ENCODE peak calls at places on chromosomes 7 and 10, in nine cellular contexts. N is HepG2, I is sigmoid colon, L is stomach, E is breast epithelium, D is esophagus muscularis mucosa, C is HCT116, Y is GM12878, Z is GM23338. X is an unnamed sample.

GRCh38 chr10:101330236-101331225 is 23.4 kb upstream of the BTRC start:
- DNase-seq in I (no peak), D (no peak), L (no peak), Z (no peak), E (no peak), Y (no peak), C (no peak), N (no peak), X (no peak)

GRCh38 chr7:46752881-46753366 is 829.0 kb downstream of the TNS3 start:
- DNase-seq in C (peak; percentile 53), E (no peak), L (no peak), Y (no peak), I (no peak), N (no peak), D (no peak), Z (no peak), X (peak; percentile 53)

GRCh38 chr7:159065151-159065550 is 79.5 kb downstream of the VIPR2 start:
- DNase-seq in C (no peak), Y (no peak), N (no peak), Z (no peak), I (no peak), L (no peak), D (peak; percentile 90), E (no peak), X (no peak)

GRCh38 chr10:102602272-102603045 is 41.8 kb upstream of the TRIM8 start:
- DNase-seq in I (peak; percentile 84), E (no peak), L (no peak), N (no peak), C (no peak), Y (no peak), D (no peak), Z (no peak), X (no peak)

GRCh38 chr7:12771378-12771877 is 84.0 kb downstream of the ARL4A start:
- DNase-seq in I (peak; percentile 65), E (no peak), D (no peak), Z (peak; percentile 39), Y (no peak), C (no peak), L (no peak), N (no peak), X (no peak)

GRCh38 chr7:66630529-66630928 is 1.8 kb downstream of the KCTD7 start:
- DNase-seq in Z (no peak), C (no peak), N (no peak), I (no peak), D (no peak), E (no peak), Y (no peak), L (no peak), X (no peak)

GRCh38 chr10:107915277-107915634 is 750.8 kb upstream of the SORCS1 start:
- DNase-seq in E (no peak), I (no peak), D (no peak), Z (peak; percentile 29), C (no peak), L (no peak), N (peak; percentile 4), Y (no peak), X (no peak)

GRCh38 chr7:39667354-39667923 is 44.1 kb downstream of the RALA start:
- DNase-seq in L (no peak), N (no peak), I (no peak), D (no peak), Y (no peak), E (no peak), C (no peak), Z (no peak), X (no peak)

GRCh38 chr10:70481105-70481504 is 2.5 kb downstream of the PALD1 start:
- DNase-seq in I (no peak), Z (no peak), D (no peak), L (no peak), E (no peak), N (no peak), C (no peak), Y (no peak), X (no peak)

GRCh38 chr10:120746016-120746755 is 105.0 kb upstream of the WDR11 start:
- DNase-seq in Z (no peak), I (no peak), C (no peak), L (no peak), N (no peak), E (no peak), D (no peak), Y (no peak), X (no peak)

GRCh38 chr10:133275683-133276092 is 980 bp downstream of the ADAM8 start:
- DNase-seq in D (no peak), N (no peak), I (no peak), Y (no peak), E (no peak), Z (no peak), L (no peak), C (no peak), X (no peak)

GRCh38 chr10:29840516-29841276 is 205.9 kb upstream of the SVIL start:
- DNase-seq in L (no peak), I (peak; percentile 66), C (no peak), Z (no peak), E (no peak), Y (no peak), D (no peak), N (no peak), X (no peak)

GRCh38 chr7:106610996-106611886 is 49.7 kb downstream of the CCDC71L start:
- DNase-seq in D (no peak), E (no peak), N (no peak), Y (peak; percentile 42), L (no peak), Z (peak; percentile 14), I (no peak), C (no peak), X (no peak)

GRCh38 chr10:79387974-79388850 is 40.9 kb downstream of the PPIF start:
- DNase-seq in N (no peak), Z (no peak), D (no peak), I (peak; percentile 64), Y (no peak), E (peak; percentile 30), L (no peak), C (no peak), X (no peak)

GRCh38 chr10:62014510-62014909 is 113.0 kb downstream of the ARID5B start:
- DNase-seq in C (no peak), E (no peak), D (no peak), I (no peak), Z (no peak), Y (no peak), L (no peak), N (no peak), X (no peak)

GRCh38 chr7:148472406-148472805 is 118.2 kb upstream of the C7orf33 start:
- DNase-seq in E (no peak), Z (no peak), I (no peak), L (peak; percentile 17), D (no peak), Y (no peak), C (no peak), N (no peak), X (no peak)

GRCh38 chr7:3923307-3923918 is 622.4 kb downstream of the SDK1 start:
- DNase-seq in N (no peak), D (no peak), I (no peak), E (no peak), Y (no peak), Z (no peak), C (no peak), L (no peak), X (no peak)

GRCh38 chr10:89944138-89944537 is 242.7 kb downstream of the KIF20B start:
- DNase-seq in N (no peak), I (no peak), C (no peak), Z (no peak), D (no peak), Y (no peak), L (no peak), E (no peak), X (no peak)
- TF ChIP-seq POLR2AphosphoS5 in N (no peak), I (no peak), C (no peak), Z (no peak), D (no peak), Y (no peak), L (no peak), E (no peak), X (no peak)

DNA sequence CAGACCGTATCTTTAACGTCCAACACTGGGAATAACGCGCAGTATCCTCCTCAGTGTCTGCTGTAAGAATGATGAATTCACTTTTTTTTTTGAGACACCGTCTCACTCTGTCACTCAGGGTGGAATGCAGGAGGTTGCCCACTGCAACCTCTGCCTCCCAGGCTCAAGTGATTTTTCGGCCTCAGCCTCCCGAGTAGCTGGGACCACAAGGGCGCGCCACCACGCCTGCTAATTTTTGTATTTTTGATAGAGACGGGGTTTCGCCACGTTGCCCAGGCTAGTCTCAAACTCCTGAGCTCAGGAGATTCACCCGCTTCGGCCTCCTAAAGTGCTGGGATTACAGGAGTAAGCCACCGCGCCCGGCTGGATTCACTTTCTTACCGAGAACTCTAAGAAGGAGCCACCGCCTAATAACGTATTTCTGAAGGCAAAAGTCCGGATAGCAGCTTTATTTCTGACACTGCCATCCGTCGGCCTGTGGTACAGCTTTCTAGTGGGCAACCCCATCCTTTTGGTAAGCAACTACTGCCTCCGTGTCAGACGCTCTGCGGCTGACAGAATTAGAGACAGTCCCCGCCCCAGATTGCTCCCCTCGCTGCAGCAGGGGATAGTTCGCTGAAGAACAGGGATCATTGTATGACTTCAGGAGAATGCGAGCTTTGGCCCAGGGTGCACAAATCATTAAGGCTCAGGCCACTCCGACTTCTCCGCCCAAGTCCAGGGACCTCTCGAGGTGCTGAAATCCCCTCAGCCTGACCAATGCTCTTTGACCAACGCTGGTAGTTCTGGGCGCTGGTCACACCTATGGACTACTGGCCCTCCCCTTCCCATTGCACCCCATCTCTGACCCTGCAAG is 649 bp downstream of the POLR3A start:
- DNase-seq in Z (peak; percentile 53), C (no peak), N (peak; percentile 84), Y (no peak), I (peak; percentile 54), L (no peak), E (no peak), D (no peak), X (no peak)
- TF ChIP-seq CTCF in Z (peak; percentile 30), C (no peak), N (no peak), Y (no peak), I (no peak), L (no peak), E (no peak), D (no peak), X (peak; percentile 7)

GRCh38 chr10:35611750-35612149 is 6.6 kb downstream of the GJD4 start:
- DNase-seq in Z (peak; percentile 49), E (no peak), I (no peak), Y (no peak), C (no peak), L (no peak), D (no peak), N (peak; percentile 20), X (no peak)
- TF ChIP-seq POLR2AphosphoS5 in Z (no peak), E (no peak), I (no peak), Y (no peak), C (no peak), L (no peak), D (no peak), N (no peak), X (no peak)

DNA sequence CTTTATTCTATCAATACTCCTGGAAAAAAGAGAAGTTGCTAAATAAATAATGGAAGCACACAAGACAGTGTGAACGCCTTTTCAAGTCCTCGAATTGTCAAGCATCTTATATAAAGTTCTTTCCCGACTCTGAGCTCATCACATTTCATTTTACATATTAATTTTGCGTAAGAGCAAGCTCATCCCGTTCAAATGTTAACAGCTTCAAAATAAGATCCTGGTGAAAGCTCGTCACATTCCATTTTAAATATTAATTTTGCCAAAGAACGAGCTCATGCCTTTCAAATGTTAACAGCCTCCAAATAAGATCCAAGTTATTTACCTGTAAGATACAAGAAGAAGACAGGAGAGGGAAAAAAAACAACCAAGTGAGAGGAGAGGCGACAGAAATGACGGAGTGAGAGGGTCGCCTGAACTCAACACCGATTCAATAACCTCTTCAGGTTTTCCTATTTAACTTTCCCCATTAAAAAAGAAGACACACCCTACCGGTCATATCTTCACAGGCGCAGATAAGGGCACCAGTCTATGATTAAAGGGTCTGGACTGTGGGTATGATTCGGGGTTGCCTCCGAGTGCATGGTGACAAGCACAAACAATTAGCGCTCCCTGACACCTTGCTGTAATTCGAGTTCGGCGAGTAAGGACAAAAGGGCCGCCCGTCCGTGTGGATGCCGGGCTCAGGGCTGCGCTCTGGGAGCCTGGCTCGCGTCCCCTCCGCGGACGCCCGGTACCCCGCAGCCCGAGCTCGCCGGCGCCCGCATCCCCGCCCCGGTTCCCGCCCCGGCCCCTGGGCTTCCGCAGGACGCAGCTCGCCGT is 111.7 kb upstream of the RHEB start:
- DNase-seq in C (no peak), N (no peak), I (peak; percentile 73), Z (peak; percentile 72), Y (peak; percentile 11), E (no peak), L (peak; percentile 34), D (no peak), X (no peak)
- TF ChIP-seq CTCF in C (no peak), N (no peak), I (peak; percentile 18), Z (no peak), Y (peak; percentile 5), E (peak; percentile 14), L (no peak), D (no peak), X (no peak)